ENCODE peak calls at places on chromosomes 11 and 22, in eight cellular contexts. X is stimulated activated CD4-positive, alpha-beta T cell treated with anti-CD3 and anti-CD28 coated beads, TNF-alpha, amount 100 ng/mL, for 24 hours; G is substantia nigra; V is effector memory CD4-positive, alpha-beta T cell; O is HFF-Myc; C is stimulated activated naive CD4-positive, alpha-beta T cell; U is neural crest cell; F is activated CD4-positive, alpha-beta T cell treated with anti-CD3 and anti-CD28 coated beads, Interleukin-2, amount 10 ng/mL, durations not matched to agents 7 days and 5 days. J is an unnamed sample.

GRCh38 chr22:22487869-22488597 is 20.5 kb downstream of the ZNF280B start:
- DNase-seq in X (no peak), C (no peak), V (no peak), O (no peak), U (no peak), F (no peak), G (no peak), J (no peak)

GRCh38 chr11:1201395-1202153 is 21.3 kb upstream of the MUC5B start:
- DNase-seq in O (no peak), X (no peak), F (no peak), V (no peak), U (no peak), G (no peak), C (no peak), J (no peak)

GRCh38 chr11:33072465-33072864 is 33.1 kb downstream of the TCP11L1 start:
- DNase-seq in V (no peak), F (no peak), X (no peak), O (no peak), U (no peak), G (no peak), C (no peak), J (no peak)

GRCh38 chr11:108654994-108655631 is 9.8 kb upstream of the DDX10 start:
- DNase-seq in V (peak; percentile 2), C (no peak), X (peak; percentile 16), F (peak; percentile 28), U (peak; percentile 25), G (no peak), O (no peak), J (no peak)

GRCh38 chr22:46086577-46087335 is 63.6 kb upstream of the PPARA start:
- DNase-seq in G (no peak), U (no peak), O (no peak), V (no peak), C (no peak), F (no peak), X (no peak), J (no peak)

GRCh38 chr22:32723632-32724031 is 77.9 kb upstream of the TIMP3 start:
- DNase-seq in V (no peak), U (no peak), O (peak; percentile 87), G (no peak), C (no peak), X (peak; percentile 48), F (peak; percentile 59), J (peak; percentile 61)

GRCh38 chr11:12673924-12674570 is at the start of gene TEAD1:
- DNase-seq in G (peak; percentile 91), U (peak; percentile 99), C (peak; percentile 60), F (peak; percentile 83), X (peak; percentile 84), O (peak; percentile 78), V (peak; percentile 78), J (peak; percentile 95)

GRCh38 chr22:30422481-30423295 is 2.9 kb upstream of the MTFP1 start:
- DNase-seq in U (no peak), X (peak; percentile 54), O (no peak), F (peak; percentile 12), C (no peak), V (no peak), G (peak; percentile 56), J (peak; percentile 73)

GRCh38 chr22:20392983-20393704 is 807 bp upstream of the ZNF74 start:
- DNase-seq in G (no peak), X (no peak), C (no peak), O (no peak), U (no peak), V (no peak), F (no peak), J (no peak)

GRCh38 chr22:24087071-24087795 is 76.1 kb downstream of the CABIN1 start:
- DNase-seq in O (no peak), X (no peak), V (no peak), F (no peak), G (no peak), C (no peak), U (no peak), J (no peak)

GRCh38 chr11:42085736-42086135 is 626.3 kb upstream of the LRRC4C start:
- DNase-seq in F (no peak), V (no peak), O (no peak), U (no peak), G (no peak), X (no peak), C (no peak), J (no peak)

GRCh38 chr11:68169442-68169841 is 43.7 kb downstream of the KMT5B start:
- DNase-seq in O (no peak), C (no peak), X (no peak), F (no peak), G (no peak), U (no peak), V (no peak), J (no peak)

GRCh38 chr11:78202733-78203167 is 14.0 kb downstream of the USP35 start:
- DNase-seq in X (peak; percentile 19), F (peak; percentile 74), V (peak; percentile 63), G (no peak), U (no peak), O (no peak), C (peak; percentile 90), J (no peak)

GRCh38 chr22:43110444-43110926 is at the start of gene BIK:
- DNase-seq in V (peak; percentile 29), X (peak; percentile 37), O (no peak), U (peak; percentile 27), F (peak; percentile 56), G (no peak), C (peak; percentile 30), J (peak; percentile 41)

GRCh38 chr11:124297921-124298320 is 15.8 kb downstream of the OR8D1 start:
- DNase-seq in G (no peak), V (no peak), F (no peak), C (no peak), X (no peak), O (no peak), U (no peak), J (no peak)

GRCh38 chr11:14001597-14001996 is 39.1 kb downstream of the SPON1 start:
- DNase-seq in X (no peak), G (no peak), U (no peak), O (no peak), F (no peak), C (no peak), V (no peak), J (no peak)

GRCh38 chr11:66124564-66124963 is 54.5 kb downstream of the PACS1 start:
- DNase-seq in O (no peak), G (no peak), X (no peak), F (no peak), U (no peak), C (no peak), V (no peak), J (no peak)

GRCh38 chr11:43419460-43419859 is 60.7 kb downstream of the TTC17 start:
- DNase-seq in X (no peak), U (peak; percentile 23), G (no peak), F (peak; percentile 68), O (peak; percentile 21), V (no peak), C (no peak), J (no peak)

GRCh38 chr22:37639070-37639760 is at the start of gene SH3BP1:
- DNase-seq in V (peak; percentile 54), C (peak; percentile 36), X (peak; percentile 61), G (no peak), F (peak; percentile 73), O (no peak), U (peak; percentile 65), J (no peak)

GRCh38 chr11:109859325-109859724 is 233.9 kb upstream of the ZC3H12C start:
- DNase-seq in U (no peak), C (no peak), G (no peak), O (no peak), X (no peak), F (no peak), V (no peak), J (no peak)

GRCh38 chr11:72227316-72228228 is 3.0 kb downstream of the INPPL1 start:
- DNase-seq in C (no peak), O (no peak), U (no peak), G (no peak), F (no peak), X (no peak), V (no peak), J (peak; percentile 27)

GRCh38 chr11:36258730-36259360 is 30.4 kb downstream of the COMMD9 start:
- DNase-seq in U (peak; percentile 52), G (peak; percentile 48), X (peak; percentile 11), F (peak; percentile 19), C (no peak), V (no peak), O (peak; percentile 33), J (peak; percentile 56)

GRCh38 chr11:83858694-83859093 is 572.5 kb upstream of the CCDC90B start:
- DNase-seq in C (no peak), V (no peak), O (no peak), G (no peak), X (no peak), U (no peak), F (no peak), J (no peak)

GRCh38 chr22:42277988-42278776 is 7.7 kb upstream of the TCF20 start:
- DNase-seq in C (no peak), F (peak; percentile 44), G (no peak), U (no peak), V (no peak), X (no peak), O (no peak), J (no peak)

GRCh38 chr22:32473388-32473952 is 1.1 kb upstream of the FBXO7 start:
- DNase-seq in C (peak; percentile 15), G (no peak), U (peak; percentile 25), X (no peak), O (peak; percentile 54), V (peak; percentile 26), F (peak; percentile 74), J (no peak)

GRCh38 chr11:1200611-1201191 is 22.2 kb upstream of the MUC5B start:
- DNase-seq in F (no peak), C (no peak), G (no peak), O (no peak), V (no peak), U (no peak), X (no peak), J (no peak)

GRCh38 chr11:13030857-13031256 is 21.7 kb downstream of the RASSF10 start:
- DNase-seq in V (no peak), U (no peak), C (no peak), F (no peak), G (no peak), X (no peak), O (no peak), J (peak; percentile 64)

GRCh38 chr11:48141475-48142100 is 75.0 kb upstream of the OR4B1 start:
- DNase-seq in C (no peak), O (no peak), V (no peak), X (no peak), G (no peak), U (no peak), F (no peak), J (no peak)

GRCh38 chr11:73192272-73192671 is 25.8 kb upstream of the P2RY2 start:
- DNase-seq in F (no peak), U (no peak), G (no peak), V (no peak), X (no peak), C (no peak), O (no peak), J (peak; percentile 66)

GRCh38 chr11:69208190-69209037 is 52.7 kb downstream of the SMIM38 start:
- DNase-seq in G (no peak), C (no peak), X (no peak), V (no peak), U (no peak), F (no peak), O (no peak), J (no peak)

GRCh38 chr22:27340047-27340446 is 461.5 kb downstream of the MN1 start:
- DNase-seq in O (no peak), X (no peak), G (no peak), F (no peak), V (no peak), C (no peak), U (no peak), J (no peak)

GRCh38 chr11:119691020-119691666 is 37.9 kb downstream of the NECTIN1 start:
- DNase-seq in C (peak; percentile 8), O (no peak), G (no peak), V (peak; percentile 2), X (no peak), U (no peak), F (peak; percentile 76), J (no peak)

GRCh38 chr22:50171319-50171964 is 911 bp downstream of the PANX2 start:
- DNase-seq in X (no peak), F (no peak), V (no peak), O (no peak), G (no peak), C (no peak), U (no peak), J (no peak)

GRCh38 chr11:65491163-65491465 is 7.7 kb upstream of the MALAT1 start:
- DNase-seq in G (no peak), V (no peak), C (no peak), F (no peak), U (no peak), X (no peak), O (no peak), J (no peak)